ENCODE peak calls at places on chromosomes 7 and 10, in five cellular contexts. O is left ventricle myocardium superior, F is sigmoid colon, B is NCI-H1092 treated with DMSO at 0.1 percent for 48 hours, A is globus pallidus. Z is an unnamed sample.

GRCh38 chr7:37311282-37311868 is 137.3 kb downstream of the ELMO1 start:
- DNase-seq in O (peak), A (no peak), B (no peak), F (no peak), Z (no peak)

GRCh38 chr10:100744980-100745881 is at the start of gene PAX2:
- DNase-seq in A (no peak), O (no peak), F (peak), B (no peak), Z (no peak)

GRCh38 chr7:4682621-4683042 is 537 bp downstream of the FOXK1 start:
- DNase-seq in B (peak), F (peak), O (peak), A (no peak), Z (no peak)

GRCh38 chr10:123926401-123927264 is 35.0 kb upstream of the CPXM2 start:
- DNase-seq in A (no peak), B (no peak), O (no peak), F (no peak), Z (no peak)

GRCh38 chr10:68871105-68871711 is 29.9 kb upstream of the DDX50 start:
- DNase-seq in A (no peak), O (no peak), F (no peak), B (peak), Z (no peak)

GRCh38 chr10:83617692-83618325 is 521.5 kb upstream of the GHITM start:
- DNase-seq in O (no peak), B (no peak), F (no peak), A (no peak), Z (no peak)

GRCh38 chr7:129789652-129790051 is 163.1 kb downstream of the UBE2H start:
- DNase-seq in B (no peak), A (no peak), F (no peak), O (no peak), Z (no peak)

GRCh38 chr10:7233259-7233991 is 177.4 kb downstream of the SFMBT2 start:
- DNase-seq in B (no peak), O (no peak), A (no peak), F (no peak), Z (no peak)

GRCh38 chr7:142855756-142856564 is 1.1 kb downstream of the EPHB6 start:
- DNase-seq in F (peak), O (peak), B (no peak), A (peak), Z (no peak)

GRCh38 chr7:91946549-91946948 is 5.9 kb downstream of the AKAP9 start:
- DNase-seq in F (no peak), O (no peak), B (no peak), A (no peak), Z (no peak)

GRCh38 chr10:74825371-74826141 is 844 bp upstream of the KAT6B start:
- DNase-seq in F (no peak), B (peak), A (peak), O (peak), Z (no peak)

GRCh38 chr10:47339186-47339735 is 8.9 kb upstream of the RBP3 start:
- DNase-seq in B (no peak), O (no peak), A (no peak), F (no peak), Z (no peak)

GRCh38 chr7:103731169-103731568 is 258.3 kb downstream of the RELN start:
- DNase-seq in B (no peak), F (no peak), A (no peak), O (no peak), Z (no peak)

GRCh38 chr10:72248477-72249151 is 25.1 kb upstream of the DDIT4 start:
- DNase-seq in F (peak), B (no peak), A (peak), O (peak), Z (no peak)

GRCh38 chr7:102066476-102066875 is 220.2 kb upstream of the SH2B2 start:
- DNase-seq in B (no peak), O (no peak), A (no peak), F (peak), Z (no peak)

GRCh38 chr7:51035696-51036095 is 253.0 kb upstream of the GRB10 start:
- DNase-seq in O (no peak), F (no peak), B (no peak), A (no peak), Z (no peak)

GRCh38 chr7:27100601-27101187 is 1.8 kb downstream of the HOXA2 start:
- DNase-seq in F (no peak), A (no peak), O (no peak), B (no peak), Z (no peak)

GRCh38 chr10:18608581-18608980 is 42.8 kb downstream of the NSUN6 start:
- DNase-seq in F (no peak), O (no peak), B (no peak), A (no peak), Z (no peak)

GRCh38 chr10:33484787-33485186 is 150.3 kb upstream of the NRP1 start:
- DNase-seq in B (no peak), A (no peak), O (no peak), F (no peak), Z (no peak)

GRCh38 chr7:80722596-80723141 is 84.2 kb downstream of the CD36 start:
- DNase-seq in B (no peak), F (peak), O (peak), A (no peak), Z (no peak)

GRCh38 chr7:155461631-155462030 is 3.7 kb downstream of the EN2 start:
- DNase-seq in F (no peak), A (no peak), B (no peak), O (no peak), Z (no peak)

GRCh38 chr10:649445-649797 is 40.0 kb downstream of the DIP2C start:
- DNase-seq in F (no peak), A (no peak), O (no peak), B (no peak), Z (no peak)

GRCh38 chr7:18212308-18212707 is 184.7 kb upstream of the PRPS1L1 start:
- DNase-seq in F (no peak), B (no peak), A (no peak), O (no peak), Z (no peak)

GRCh38 chr7:116492654-116493109 is 6.9 kb upstream of the CAV2 start:
- DNase-seq in A (no peak), F (no peak), B (no peak), O (no peak), Z (no peak)

GRCh38 chr7:82506702-82507101 is 63.1 kb upstream of the CACNA2D1 start:
- DNase-seq in A (no peak), F (peak), B (no peak), O (peak), Z (peak)

GRCh38 chr7:78178319-78178718 is 379.7 kb downstream of the PHTF2 start:
- DNase-seq in O (no peak), F (no peak), A (no peak), B (no peak), Z (no peak)

GRCh38 chr10:103854687-103855423 is 521 bp downstream of the SH3PXD2A start:
- DNase-seq in A (no peak), O (peak), F (peak), B (peak), Z (no peak)

GRCh38 chr10:69125554-69125953 is 1.6 kb downstream of the VPS26A start:
- DNase-seq in A (no peak), F (no peak), B (no peak), O (no peak), Z (no peak)

GRCh38 chr7:94656925-94657731 is 1.2 kb upstream of the SGCE start:
- DNase-seq in F (no peak), O (no peak), B (peak), A (peak), Z (peak)

GRCh38 chr10:79147796-79148451 is 79.2 kb downstream of the ZMIZ1 start:
- DNase-seq in B (peak), A (no peak), O (no peak), F (no peak), Z (no peak)

GRCh38 chr10:33009244-33010131 is 51.5 kb upstream of the ITGB1 start:
- DNase-seq in O (no peak), B (no peak), A (no peak), F (no peak), Z (no peak)

GRCh38 chr7:100162874-100163533 is 4.5 kb upstream of the TRAPPC14 start:
- DNase-seq in F (no peak), A (no peak), O (no peak), B (no peak), Z (no peak)

GRCh38 chr7:81761821-81762220 is 8.0 kb downstream of the HGF start:
- DNase-seq in F (no peak), B (no peak), A (no peak), O (no peak), Z (no peak)

GRCh38 chr7:55120501-55121198 is 101.8 kb downstream of the EGFR start:
- DNase-seq in B (peak), O (peak), F (no peak), A (no peak), Z (peak)

GRCh38 chr10:32971536-32972091 is 13.6 kb upstream of the ITGB1 start:
- DNase-seq in A (no peak), B (peak), O (no peak), F (no peak), Z (no peak)

GRCh38 chr10:35784751-35785150 is 142.7 kb upstream of the FZD8 start:
- DNase-seq in O (no peak), A (peak), F (no peak), B (no peak), Z (no peak)

GRCh38 chr10:124091646-124092269 is 1.6 kb downstream of the CHST15 start:
- DNase-seq in B (peak), A (no peak), O (peak), F (peak), Z (no peak)

GRCh38 chr7:30556854-30557644 is 37.6 kb upstream of the GARS1 start:
- DNase-seq in A (peak), B (peak), F (no peak), O (no peak), Z (no peak)

GRCh38 chr10:99451499-99451788 is 21.0 kb upstream of the GOT1 start:
- DNase-seq in O (no peak), A (no peak), B (no peak), F (no peak), Z (no peak)

Z was measured in SHP77 treated with DMSO at 0.1 percent for 48 hours.